ENCODE peak calls at places on chromosomes 6 and 20, in ten cellular contexts. Z, R, G, U, I, W, J, X, T and H are unnamed samples.

GRCh38 chr6:140175486-140175885 is 801.0 kb upstream of the CITED2 start:
- DNase-seq in Z (no peak), R (no peak), G (no peak), U (no peak), I (no peak), W (no peak), J (no peak), X (no peak), T (no peak), H (peak)

GRCh38 chr6:5132741-5133140 is 47.6 kb downstream of the PPP1R3G start:
- DNase-seq in Z (peak), R (peak), G (peak), U (peak), I (no peak), W (no peak), J (peak), X (peak), T (peak), H (no peak)

GRCh38 chr6:135250751-135251356 is 69.7 kb downstream of the MYB start:
- DNase-seq in Z (no peak), R (no peak), G (no peak), U (no peak), I (no peak), W (no peak), J (no peak), X (peak), T (no peak), H (no peak)

GRCh38 chr6:43926644-43927524 is 156.9 kb downstream of the VEGFA start:
- DNase-seq in Z (peak), R (peak), G (peak), U (no peak), I (peak), W (no peak), J (peak), X (peak), T (peak), H (peak)

GRCh38 chr20:50513169-50514034 is 3.2 kb downstream of the PTPN1 start:
- DNase-seq in Z (peak), R (no peak), G (no peak), U (no peak), I (no peak), W (no peak), J (peak), X (no peak), T (peak), H (peak)

GRCh38 chr6:90860822-90861601 is 274.1 kb upstream of the MAP3K7 start:
- DNase-seq in Z (no peak), R (no peak), G (no peak), U (no peak), I (no peak), W (no peak), J (no peak), X (no peak), T (no peak), H (peak)

GRCh38 chr6:164097557-164098398 is 683.3 kb downstream of the QKI start:
- DNase-seq in Z (peak), R (no peak), G (no peak), U (peak), I (no peak), W (no peak), J (peak), X (peak), T (peak), H (peak)

GRCh38 chr20:23446505-23446904 is 6.2 kb downstream of the CST11 start:
- DNase-seq in Z (peak), R (no peak), G (peak), U (peak), I (peak), W (no peak), J (peak), X (peak), T (peak), H (peak)

GRCh38 chr6:93794161-93794560 is 374.8 kb upstream of the EPHA7 start:
- DNase-seq in Z (no peak), R (no peak), G (no peak), U (no peak), I (no peak), W (no peak), J (peak), X (no peak), T (no peak), H (no peak)

GRCh38 chr6:125974214-125974866 is 12.0 kb upstream of the TRMT11 start:
- DNase-seq in Z (peak), R (no peak), G (no peak), U (no peak), I (no peak), W (no peak), J (peak), X (no peak), T (peak), H (peak)

GRCh38 chr6:14622135-14622534 is 504.6 kb downstream of the CD83 start:
- DNase-seq in Z (no peak), R (no peak), G (no peak), U (no peak), I (no peak), W (no peak), J (no peak), X (no peak), T (no peak), H (no peak)

GRCh38 chr6:168962886-168963285 is 290.8 kb downstream of the THBS2 start:
- DNase-seq in Z (no peak), R (peak), G (no peak), U (peak), I (no peak), W (no peak), J (no peak), X (no peak), T (peak), H (no peak)

GRCh38 chr6:26472549-26473245 is 14.9 kb downstream of the BTN2A1 start:
- DNase-seq in Z (no peak), R (no peak), G (no peak), U (no peak), I (no peak), W (no peak), J (no peak), X (no peak), T (no peak), H (no peak)

GRCh38 chr6:120279706-120280105 is 930.1 kb upstream of the MAN1A1 start:
- DNase-seq in Z (no peak), R (no peak), G (no peak), U (no peak), I (no peak), W (no peak), J (no peak), X (no peak), T (no peak), H (no peak)

GRCh38 chr20:5056801-5057599 is 55.7 kb upstream of the SLC23A2 start:
- DNase-seq in Z (peak), R (peak), G (peak), U (no peak), I (no peak), W (no peak), J (peak), X (peak), T (peak), H (peak)

GRCh38 chr6:48067148-48067709 is 43.8 kb downstream of the PTCHD4 start:
- DNase-seq in Z (peak), R (no peak), G (no peak), U (no peak), I (no peak), W (no peak), J (no peak), X (no peak), T (no peak), H (no peak)

GRCh38 chr20:48631114-48632016 is 196.4 kb downstream of the PREX1 start:
- DNase-seq in Z (peak), R (no peak), G (no peak), U (no peak), I (peak), W (no peak), J (peak), X (no peak), T (peak), H (peak)

GRCh38 chr6:57307850-57308249 is 9.6 kb upstream of the PRIM2 start:
- DNase-seq in Z (peak), R (no peak), G (no peak), U (no peak), I (no peak), W (no peak), J (no peak), X (no peak), T (no peak), H (no peak)

GRCh38 chr20:23634985-23635767 is 2.6 kb downstream of the CST3 start:
- DNase-seq in Z (no peak), R (no peak), G (peak), U (peak), I (no peak), W (no peak), J (no peak), X (no peak), T (no peak), H (no peak)

GRCh38 chr6:40577672-40578071 is 9.5 kb downstream of the LRFN2 start:
- DNase-seq in Z (no peak), R (no peak), G (no peak), U (no peak), I (no peak), W (no peak), J (no peak), X (no peak), T (no peak), H (no peak)
- TF ChIP-seq CTCF in Z (peak), R (no peak), G (no peak), U (no peak), I (peak), W (no peak), J (no peak), X (no peak), T (peak), H (no peak)

GRCh38 chr6:30074331-30075093 is 1.1 kb downstream of the RNF39 start:
- DNase-seq in Z (no peak), R (no peak), G (no peak), U (no peak), I (peak), W (no peak), J (no peak), X (peak), T (no peak), H (peak)
- TF ChIP-seq CTCF in Z (no peak), R (no peak), G (no peak), U (no peak), I (no peak), W (no peak), J (no peak), X (no peak), T (no peak), H (no peak)

GRCh38 chr20:7269452-7269851 is 502.0 kb downstream of the BMP2 start:
- DNase-seq in Z (no peak), R (no peak), G (no peak), U (no peak), I (no peak), W (no peak), J (no peak), X (no peak), T (no peak), H (peak)

GRCh38 chr20:7274870-7275269 is 507.4 kb downstream of the BMP2 start:
- DNase-seq in Z (peak), R (no peak), G (no peak), U (no peak), I (no peak), W (no peak), J (no peak), X (no peak), T (no peak), H (peak)

GRCh38 chr20:7275628-7276237 is 508.2 kb downstream of the BMP2 start:
- DNase-seq in Z (no peak), R (no peak), G (no peak), U (no peak), I (no peak), W (no peak), J (no peak), X (no peak), T (no peak), H (no peak)

GRCh38 chr20:7272512-7272911 is 505.0 kb downstream of the BMP2 start:
- DNase-seq in Z (peak), R (no peak), G (no peak), U (no peak), I (no peak), W (no peak), J (peak), X (no peak), T (no peak), H (no peak)
- TF ChIP-seq CTCF in Z (peak), R (no peak), G (peak), U (no peak), I (peak), W (peak), J (peak), X (peak), T (peak), H (peak)

DNA sequence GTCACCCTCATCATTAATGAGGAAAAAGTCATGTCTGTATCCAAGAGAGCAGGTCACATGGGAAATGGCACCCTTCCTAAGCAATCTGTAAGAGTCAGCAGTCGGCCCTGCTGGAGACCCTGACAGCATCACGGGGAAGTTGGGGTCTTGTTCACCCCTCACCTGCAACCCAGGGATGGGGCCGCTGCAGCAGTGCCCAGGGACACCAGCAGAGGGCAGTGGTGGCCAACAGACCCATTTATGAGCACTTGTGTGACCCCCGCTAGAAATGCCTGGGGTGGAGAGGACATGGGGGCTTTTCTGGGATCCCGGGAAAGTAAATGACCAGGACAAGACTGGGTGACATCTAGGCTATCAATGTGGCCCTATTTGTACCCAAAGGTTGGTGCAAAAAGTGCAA is 35.9 kb downstream of the ANKRD60 start:
- DNase-seq in Z (no peak), R (no peak), G (no peak), U (no peak), I (peak), W (no peak), J (no peak), X (peak), T (no peak), H (no peak)
- TF ChIP-seq CTCF in Z (peak), R (peak), G (peak), U (peak), I (peak), W (peak), J (peak), X (peak), T (peak), H (peak)

GRCh38 chr20:56244259-56244658 is 4.3 kb upstream of the MC3R start:
- DNase-seq in Z (no peak), R (no peak), G (no peak), U (no peak), I (no peak), W (no peak), J (no peak), X (no peak), T (no peak), H (no peak)
- TF ChIP-seq CTCF in Z (no peak), R (no peak), G (no peak), U (no peak), I (no peak), W (no peak), J (no peak), X (no peak), T (no peak), H (no peak)

GRCh38 chr6:11428351-11428750 is 109.2 kb upstream of the TMEM170B start:
- DNase-seq in Z (no peak), R (no peak), G (no peak), U (no peak), I (no peak), W (no peak), J (no peak), X (no peak), T (no peak), H (no peak)

GRCh38 chr6:11427827-11428245 is 109.7 kb upstream of the TMEM170B start:
- DNase-seq in Z (peak), R (no peak), G (no peak), U (no peak), I (no peak), W (no peak), J (peak), X (no peak), T (no peak), H (no peak)

GRCh38 chr6:11428895-11429294 is 108.7 kb upstream of the TMEM170B start:
- DNase-seq in Z (peak), R (no peak), G (no peak), U (no peak), I (no peak), W (no peak), J (peak), X (no peak), T (peak), H (peak)

GRCh38 chr6:11430036-11430435 is 107.5 kb upstream of the TMEM170B start:
- DNase-seq in Z (peak), R (no peak), G (no peak), U (no peak), I (no peak), W (no peak), J (peak), X (no peak), T (no peak), H (no peak)

GRCh38 chr6:11429577-11429976 is 108.0 kb upstream of the TMEM170B start:
- DNase-seq in Z (peak), R (no peak), G (no peak), U (no peak), I (no peak), W (no peak), J (peak), X (no peak), T (no peak), H (no peak)
- TF ChIP-seq CTCF in Z (no peak), R (no peak), G (no peak), U (no peak), I (no peak), W (no peak), J (no peak), X (no peak), T (no peak), H (no peak)

GRCh38 chr20:9886227-9886626 is 47.4 kb upstream of the PAK5 start:
- DNase-seq in Z (peak), R (no peak), G (no peak), U (no peak), I (no peak), W (no peak), J (no peak), X (no peak), T (no peak), H (no peak)

GRCh38 chr20:9889270-9889981 is 50.5 kb upstream of the PAK5 start:
- DNase-seq in Z (no peak), R (no peak), G (no peak), U (no peak), I (no peak), W (no peak), J (no peak), X (no peak), T (no peak), H (no peak)

GRCh38 chr20:9878096-9878495 is 39.2 kb upstream of the PAK5 start:
- DNase-seq in Z (no peak), R (no peak), G (no peak), U (no peak), I (no peak), W (no peak), J (no peak), X (no peak), T (no peak), H (peak)

GRCh38 chr20:9884666-9885065 is 45.8 kb upstream of the PAK5 start:
- DNase-seq in Z (no peak), R (no peak), G (no peak), U (no peak), I (no peak), W (no peak), J (no peak), X (no peak), T (no peak), H (no peak)

DNA sequence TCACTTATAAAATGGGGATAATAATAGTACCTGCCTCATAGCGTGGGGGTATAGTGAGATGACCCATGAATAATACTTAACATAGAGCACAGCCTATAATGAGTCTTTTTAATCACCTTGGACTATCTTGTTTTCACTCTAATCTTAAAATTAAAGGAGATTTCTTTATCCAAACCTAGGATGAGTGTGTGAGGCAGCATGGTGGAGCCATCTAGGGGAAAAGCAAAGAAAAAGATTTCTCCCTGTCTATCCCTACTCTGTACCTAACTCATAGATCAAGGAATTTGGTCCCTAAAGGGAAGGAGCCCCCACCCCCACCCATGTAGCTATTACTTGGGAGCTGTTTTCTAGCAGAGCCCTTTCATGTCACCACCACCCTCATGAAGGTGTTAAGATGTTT is 45.2 kb upstream of the PAK5 start:
- DNase-seq in Z (no peak), R (no peak), G (no peak), U (no peak), I (no peak), W (no peak), J (no peak), X (peak), T (no peak), H (peak)
- TF ChIP-seq CTCF in Z (peak), R (no peak), G (no peak), U (no peak), I (no peak), W (peak), J (peak), X (peak), T (no peak), H (peak)

DNA sequence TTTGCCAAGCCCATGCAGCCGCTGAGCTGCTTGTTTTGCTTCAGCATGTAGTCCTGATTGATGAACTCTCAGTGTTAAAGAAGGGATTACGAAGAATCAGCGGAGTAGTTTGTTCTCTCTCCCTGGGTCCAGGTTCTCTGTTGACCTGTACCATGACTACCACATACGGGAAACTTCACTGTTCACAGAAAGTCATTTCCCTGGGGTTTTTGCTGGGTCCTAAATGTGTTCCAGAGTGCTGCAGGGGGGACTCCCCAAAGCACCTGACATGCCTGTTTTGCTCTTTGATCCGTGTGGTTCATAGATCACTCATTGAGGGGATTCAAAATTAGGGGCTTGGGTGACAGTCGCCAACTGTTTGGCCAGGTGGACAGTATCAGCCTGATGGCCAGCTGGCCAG is 5.5 kb downstream of the LSM14B start:
- DNase-seq in Z (no peak), R (no peak), G (no peak), U (no peak), I (no peak), W (no peak), J (no peak), X (no peak), T (no peak), H (no peak)
- TF ChIP-seq CTCF in Z (no peak), R (no peak), G (no peak), U (no peak), I (no peak), W (no peak), J (no peak), X (no peak), T (no peak), H (no peak)